ENCODE peak calls at places on chromosomes 1 and 21, in six cellular contexts. O is psoas muscle; I is fibroblast of lung; L is activated CD4-positive, alpha-beta T cell treated with anti-CD3 and anti-CD28 coated beads, Interleukin-2, amount 50 U/mL, for 4 hours; P is T-helper 2 cell; C is bronchial epithelial cell. R is an unnamed sample.
A peak's percentile ranks its signal among the peaks of the same experiment; 100 is the strongest.

GRCh38 chr1:206002833-206003532 is at the start of gene RAB7B:
- DNase-seq in O (peak; percentile 65), I (peak; percentile 76), L (no peak), P (no peak), C (peak; percentile 81), R (peak; percentile 94)

GRCh38 chr1:70459502-70460225 is 48.6 kb downstream of the CTH start:
- DNase-seq in O (no peak), I (peak; percentile 56), L (no peak), P (no peak), C (peak; percentile 73), R (peak; percentile 26)

GRCh38 chr1:10589074-10589473 is 114.3 kb downstream of the PEX14 start:
- DNase-seq in O (no peak), I (no peak), L (no peak), P (no peak), C (no peak), R (no peak)

GRCh38 chr1:96233422-96233821 is 488.2 kb upstream of the PTBP2 start:
- DNase-seq in O (no peak), I (peak; percentile 22), L (no peak), P (no peak), C (no peak), R (no peak)

GRCh38 chr21:42624095-42624830 is 29.2 kb upstream of the PDE9A start:
- DNase-seq in O (no peak), I (no peak), L (no peak), P (no peak), C (no peak), R (no peak)

GRCh38 chr1:234914606-234915290 is 213.9 kb downstream of the TOMM20 start:
- DNase-seq in O (no peak), I (no peak), L (no peak), P (no peak), C (no peak), R (no peak)

GRCh38 chr21:34640858-34641257 is 25.9 kb upstream of the RCAN1 start:
- DNase-seq in O (no peak), I (peak; percentile 93), L (no peak), P (peak; percentile 31), C (peak; percentile 68), R (peak; percentile 46)

GRCh38 chr1:68141079-68141800 is 90.8 kb upstream of the DIRAS3 start:
- DNase-seq in O (no peak), I (peak; percentile 88), L (no peak), P (no peak), C (peak; percentile 34), R (no peak)

GRCh38 chr21:37675202-37675801 is 241.0 kb downstream of the KCNJ6 start:
- DNase-seq in O (peak; percentile 77), I (peak; percentile 21), L (peak; percentile 38), P (peak; percentile 50), C (peak; percentile 17), R (peak; percentile 30)

GRCh38 chr1:156813298-156813697 is 3.4 kb downstream of the SH2D2A start:
- DNase-seq in O (no peak), I (no peak), L (no peak), P (no peak), C (no peak), R (no peak)

GRCh38 chr1:94974224-94974623 is 47.3 kb upstream of the CNN3 start:
- DNase-seq in O (no peak), I (peak; percentile 89), L (no peak), P (no peak), C (no peak), R (no peak)

GRCh38 chr21:16280731-16281130 is 550.9 kb downstream of the USP25 start:
- DNase-seq in O (no peak), I (peak; percentile 57), L (no peak), P (no peak), C (no peak), R (no peak)

GRCh38 chr1:227357229-227358078 is 39.2 kb upstream of the CDC42BPA start:
- DNase-seq in O (peak; percentile 81), I (peak; percentile 87), L (no peak), P (no peak), C (peak; percentile 80), R (peak; percentile 94)